ENCODE peak calls at places on chromosomes 16 and 17, in four cellular contexts. Z is HCT116, J is K562, S is HepG2. A is an unnamed sample.

GRCh38 chr16:86072328-86073102 is 173.6 kb downstream of the IRF8 start:
- DNase-seq in Z (peak), S (peak), J (peak), A (peak)

GRCh38 chr17:41133880-41134735 is 6.2 kb downstream of the KRTAP4-6 start:
- DNase-seq in Z (no peak), J (no peak), S (no peak), A (no peak)

GRCh38 chr16:68370921-68371651 is 60.3 kb downstream of the PRMT7 start:
- DNase-seq in Z (no peak), S (no peak), J (no peak), A (no peak)

GRCh38 chr16:84829168-84829965 is 9.6 kb downstream of the CRISPLD2 start:
- DNase-seq in J (no peak), Z (no peak), S (no peak), A (no peak)

GRCh38 chr16:53545433-53545832 is 42.4 kb upstream of the AKTIP start:
- DNase-seq in Z (no peak), S (peak), J (no peak), A (no peak)

GRCh38 chr17:55496094-55496881 is 15.0 kb downstream of the SMIM36 start:
- DNase-seq in Z (no peak), J (peak), S (peak), A (no peak)

GRCh38 chr17:9306086-9306485 is 269.5 kb downstream of the STX8 start:
- DNase-seq in J (no peak), S (no peak), Z (no peak), A (no peak)

GRCh38 chr16:30053376-30054015 is 12.1 kb upstream of the ALDOA start:
- DNase-seq in Z (no peak), J (no peak), S (no peak), A (no peak)

GRCh38 chr17:61862105-61862574 is 1.2 kb downstream of the BRIP1 start:
- DNase-seq in Z (no peak), S (peak), J (no peak), A (no peak)

GRCh38 chr16:81499576-81500380 is 55.2 kb downstream of the CMIP start:
- DNase-seq in Z (no peak), S (no peak), J (no peak), A (no peak)

GRCh38 chr16:16120382-16121184 is 102.7 kb downstream of the ABCC6 start:
- DNase-seq in S (no peak), Z (no peak), J (peak), A (no peak)

GRCh38 chr16:14398014-14398717 is 231.9 kb downstream of the PARN start:
- DNase-seq in S (no peak), J (no peak), Z (no peak), A (no peak)

GRCh38 chr17:51668963-51669246 is 408.6 kb downstream of the UTP18 start:
- DNase-seq in Z (no peak), S (no peak), J (no peak), A (no peak)

GRCh38 chr16:58366247-58367031 is 25.8 kb upstream of the GINS3 start:
- DNase-seq in Z (no peak), S (peak), J (peak), A (peak)

GRCh38 chr16:29198731-29199521 is 207.6 kb downstream of the NPIPB11 start:
- DNase-seq in Z (no peak), S (no peak), J (no peak), A (no peak)

GRCh38 chr17:81867952-81868673 is 3.0 kb downstream of the ARHGDIA start:
- DNase-seq in Z (peak), S (no peak), J (no peak), A (no peak)

GRCh38 chr16:65846210-65846602 is 520.3 kb upstream of the CDH5 start:
- DNase-seq in S (no peak), Z (no peak), J (no peak), A (no peak)

GRCh38 chr17:51260960-51261958 is 913 bp downstream of the UTP18 start:
- DNase-seq in Z (peak), S (peak), J (peak), A (no peak)

GRCh38 chr16:1610841-1611653 is 825 bp downstream of the IFT140 start:
- DNase-seq in J (peak), Z (no peak), S (no peak), A (no peak)

GRCh38 chr17:78341559-78342437 is 18.1 kb downstream of the SOCS3 start:
- DNase-seq in J (peak), Z (no peak), S (no peak), A (no peak)

GRCh38 chr16:56779956-56780355 is 50.0 kb downstream of the NUP93 start:
- DNase-seq in S (no peak), J (no peak), Z (no peak), A (no peak)

GRCh38 chr16:28524544-28525179 is 14.1 kb downstream of the NUPR1 start:
- DNase-seq in Z (no peak), S (no peak), J (peak), A (no peak)

GRCh38 chr17:27322026-27322425 is 28.1 kb downstream of the WSB1 start:
- DNase-seq in Z (no peak), J (no peak), S (no peak), A (no peak)

GRCh38 chr17:80861892-80862291 is 129.7 kb upstream of the CHMP6 start:
- DNase-seq in J (no peak), S (no peak), Z (no peak), A (no peak)

GRCh38 chr16:11203111-11203623 is 52.8 kb downstream of the SOCS1 start:
- DNase-seq in Z (no peak), S (no peak), J (no peak), A (no peak)

GRCh38 chr16:86353934-86354333 is 156.4 kb upstream of the FOXF1 start:
- DNase-seq in S (no peak), J (no peak), Z (no peak), A (no peak)

GRCh38 chr16:66335704-66336329 is 30.7 kb upstream of the CDH5 start:
- DNase-seq in J (no peak), Z (no peak), S (no peak), A (no peak)

GRCh38 chr17:58873926-58874325 is 118.3 kb downstream of the PPM1E start:
- DNase-seq in Z (no peak), S (no peak), J (no peak), A (no peak)

DNA sequence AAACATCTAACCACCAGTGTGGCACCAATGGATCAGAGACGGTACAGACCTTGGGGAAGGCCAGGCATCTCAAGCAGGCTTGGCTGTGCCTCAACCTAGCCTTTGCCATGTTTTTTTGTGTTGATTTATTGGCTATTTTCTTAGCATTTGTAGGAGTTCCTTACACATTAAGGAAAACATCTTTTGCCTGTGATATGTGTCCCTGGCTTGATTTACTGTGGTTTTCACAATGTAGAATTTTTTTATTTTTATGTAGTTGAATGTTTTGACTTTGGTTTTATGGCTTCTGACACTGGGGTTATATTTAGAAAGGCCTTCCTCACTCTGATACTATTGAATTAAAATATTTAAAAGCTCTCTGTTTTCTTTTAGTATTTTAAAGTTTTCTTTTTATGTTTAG is 132.6 kb downstream of the ZNF423 start:
- DNase-seq in Z (no peak), J (no peak), S (no peak), A (no peak)
- H3K4me3 ChIP-seq in Z (no peak), J (no peak), S (no peak), A (no peak)

GRCh38 chr17:70185280-70185679 is 15.9 kb downstream of the KCNJ2 start:
- DNase-seq in J (no peak), S (no peak), Z (no peak), A (no peak)

GRCh38 chr17:70187383-70187782 is 18.1 kb downstream of the KCNJ2 start:
- DNase-seq in Z (no peak), S (no peak), J (no peak), A (no peak)

GRCh38 chr17:70195091-70195490 is 25.8 kb downstream of the KCNJ2 start:
- DNase-seq in Z (no peak), S (no peak), J (no peak), A (no peak)

GRCh38 chr17:70190959-70191805 is 21.9 kb downstream of the KCNJ2 start:
- DNase-seq in Z (no peak), S (no peak), J (no peak), A (no peak)
- TF ChIP-seq POLR2AphosphoS5 in Z (no peak), S (no peak), J (no peak), A (no peak)

GRCh38 chr16:83300326-83300725 is 507.5 kb upstream of the HSBP1 start:
- DNase-seq in S (no peak), Z (no peak), J (no peak), A (no peak)
- TF ChIP-seq TCF7L2 in S (no peak), Z (no peak), J (no peak), A (no peak)

GRCh38 chr16:4091638-4092037 is 24.6 kb downstream of the ADCY9 start:
- DNase-seq in Z (no peak), S (no peak), J (no peak), A (no peak)

GRCh38 chr16:4089251-4089810 is 26.9 kb downstream of the ADCY9 start:
- DNase-seq in Z (no peak), S (no peak), J (no peak), A (no peak)

GRCh38 chr16:4089811-4090293 is 26.4 kb downstream of the ADCY9 start:
- DNase-seq in J (no peak), S (no peak), Z (no peak), A (no peak)

GRCh38 chr16:4092547-4093265 is 23.5 kb downstream of the ADCY9 start:
- DNase-seq in S (no peak), Z (no peak), J (no peak), A (no peak)

DNA sequence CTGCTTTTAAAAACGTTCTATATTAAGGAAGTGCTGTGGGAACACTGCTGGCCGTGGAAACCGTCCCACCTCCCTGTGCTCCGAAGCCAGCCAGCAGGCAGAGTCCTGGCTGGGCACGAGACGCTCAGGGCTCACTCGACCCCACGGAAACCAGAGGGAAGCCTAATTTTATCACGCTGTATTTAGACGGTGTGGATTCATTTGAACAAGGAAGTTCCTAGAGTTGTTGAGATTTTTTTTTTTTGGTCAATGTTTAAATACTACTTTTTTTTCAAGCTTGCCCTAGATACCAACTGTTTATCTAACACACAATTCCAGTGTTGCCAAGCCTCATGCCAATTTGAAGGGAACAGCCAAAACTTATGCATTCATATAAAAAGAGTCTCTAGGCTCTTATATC is 25.8 kb downstream of the ADCY9 start:
- DNase-seq in J (no peak), Z (no peak), S (no peak), A (no peak)
- H3K4me3 ChIP-seq in J (no peak), Z (no peak), S (no peak), A (no peak)

DNA sequence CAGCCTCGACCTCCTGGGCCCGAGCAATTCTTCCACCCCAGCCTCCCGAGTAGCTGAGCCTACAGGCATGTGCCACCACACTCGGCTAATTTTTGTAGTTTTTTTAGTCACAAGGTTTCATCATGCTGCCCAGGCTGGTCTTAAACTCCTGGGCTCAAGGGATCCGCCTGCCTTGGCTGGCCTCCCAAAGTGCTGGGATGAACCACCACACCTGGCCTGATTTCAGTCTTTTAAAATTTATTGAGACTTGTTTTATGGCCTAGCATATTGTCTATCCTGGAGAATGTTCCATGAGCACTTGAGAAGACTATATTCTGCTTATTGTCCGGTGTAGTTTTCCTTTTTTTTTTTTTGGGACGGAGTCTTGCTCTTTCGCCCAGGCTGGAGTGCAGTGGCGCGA is 18.5 kb downstream of the DNAI2 start:
- DNase-seq in J (no peak), Z (no peak), S (no peak), A (no peak)
- TF ChIP-seq POLR2AphosphoS5 in J (no peak), Z (no peak), S (no peak), A (no peak)

GRCh38 chr16:88722784-88723506 is 16.6 kb downstream of the CTU2 start:
- DNase-seq in J (no peak), Z (no peak), S (no peak), A (no peak)
- TF ChIP-seq TCF7L2 in J (no peak), Z (no peak), S (no peak), A (no peak)

GRCh38 chr17:39607851-39608130 is at the start of gene NEUROD2:
- DNase-seq in Z (no peak), J (no peak), S (no peak), A (no peak)

GRCh38 chr17:39606434-39607056 is 1.2 kb downstream of the NEUROD2 start:
- DNase-seq in Z (no peak), S (no peak), J (no peak), A (no peak)

GRCh38 chr17:39607057-39607850 is 466 bp downstream of the NEUROD2 start:
- DNase-seq in S (no peak), J (no peak), Z (no peak), A (no peak)

GRCh38 chr17:39604911-39605491 is 2.7 kb downstream of the NEUROD2 start:
- DNase-seq in Z (no peak), S (no peak), J (no peak), A (no peak)

DNA sequence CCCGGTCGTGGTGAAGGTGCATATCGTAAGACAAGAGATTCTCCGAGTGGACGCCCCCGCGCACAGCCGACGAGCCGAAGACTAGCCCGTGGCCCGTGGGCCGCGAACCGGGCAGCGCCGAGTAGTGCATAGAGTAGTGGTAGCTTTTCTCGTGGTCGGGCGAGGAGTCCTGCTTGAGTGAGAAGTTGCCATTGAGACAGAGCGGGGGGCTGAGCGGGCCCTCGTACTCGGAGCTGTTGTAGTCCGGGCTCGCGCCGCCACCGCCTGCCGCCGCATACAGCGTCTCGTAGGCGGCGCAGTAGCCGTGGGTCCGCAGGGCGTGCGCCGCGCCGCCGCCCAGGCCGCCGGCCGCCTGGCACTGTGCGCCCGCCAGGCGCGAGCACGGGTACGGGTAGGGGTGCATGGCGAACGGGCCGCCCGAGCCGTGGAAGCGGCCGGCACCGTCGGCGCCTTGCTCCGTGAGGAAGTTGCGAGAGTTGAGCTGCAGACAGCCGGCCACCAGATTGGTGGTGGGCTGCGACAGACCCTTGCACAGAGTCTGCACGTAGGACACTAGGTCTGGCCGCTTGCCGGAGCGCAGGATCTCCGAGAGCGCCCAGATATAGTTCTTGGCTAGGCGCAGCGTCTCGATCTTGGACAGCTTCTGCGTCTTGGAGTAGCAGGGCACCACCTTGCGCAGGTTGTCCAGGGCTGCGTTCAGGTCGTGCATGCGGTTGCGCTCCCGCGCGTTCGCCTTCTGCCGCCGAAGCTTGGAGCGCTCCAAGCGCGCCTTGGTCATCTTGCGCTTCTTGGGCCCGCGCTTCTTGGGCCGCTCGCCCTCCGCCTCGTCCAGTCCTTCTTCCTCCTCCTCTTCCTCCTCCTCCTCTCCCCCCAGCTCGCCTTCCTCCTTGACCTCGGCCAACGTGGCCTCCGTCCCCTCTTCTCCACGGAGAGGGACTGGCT is 2.0 kb downstream of the NEUROD2 start:
- DNase-seq in J (no peak), Z (no peak), S (no peak), A (no peak)
- H3K4me3 ChIP-seq in J (no peak), Z (no peak), S (no peak), A (peak)

DNA sequence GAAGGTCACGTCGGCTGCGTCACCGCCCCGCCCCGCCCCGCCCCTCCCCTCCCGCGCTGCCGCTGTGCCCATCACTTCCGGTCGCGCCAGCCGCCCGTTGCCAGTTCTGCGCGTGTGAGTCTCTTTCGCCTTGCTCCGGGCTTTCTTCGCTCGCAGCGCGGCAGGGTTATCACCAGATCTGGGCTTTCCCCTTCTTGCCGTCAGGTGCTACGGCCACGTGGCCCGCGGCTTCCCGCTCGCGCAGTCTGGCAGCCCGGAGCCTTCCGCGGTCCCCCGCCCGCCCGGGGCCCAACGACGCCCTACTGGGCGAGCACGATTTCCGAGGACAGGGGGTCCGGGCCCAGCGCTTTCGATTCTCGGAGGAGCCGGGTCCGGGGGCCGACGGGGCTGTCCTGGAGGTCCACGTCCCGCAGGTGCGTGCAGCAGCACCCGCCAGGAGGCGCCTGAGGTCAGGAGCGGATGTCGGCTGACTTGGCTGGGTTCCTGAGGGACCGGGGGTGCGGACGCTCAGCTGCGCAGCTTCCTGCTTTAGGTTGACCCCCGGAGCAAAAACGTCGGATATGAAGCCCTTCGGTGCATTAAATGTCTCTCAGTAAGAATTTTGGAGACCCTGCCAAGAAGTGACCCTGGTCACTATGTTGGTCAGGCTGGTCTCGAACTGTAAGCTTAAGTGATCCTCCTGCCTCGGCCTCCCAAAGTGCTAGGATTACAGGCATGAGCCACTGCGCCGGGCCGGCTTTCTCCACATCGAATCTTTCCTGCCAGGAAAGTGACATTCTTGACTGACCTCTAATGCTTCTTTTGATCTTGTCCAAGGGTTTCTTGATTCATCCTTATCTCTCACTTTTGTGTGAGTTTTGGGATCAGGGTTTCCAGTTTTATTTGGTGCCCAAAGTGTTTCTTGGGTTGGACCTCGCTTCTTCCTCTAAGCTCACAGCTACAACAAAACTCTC is at the start of gene METTL23:
- DNase-seq in J (peak), S (peak), Z (no peak), A (no peak)
- TF ChIP-seq POLR2AphosphoS5 in J (no peak), S (peak), Z (peak), A (peak)

GRCh38 chr17:1753767-1754429 is 8.0 kb upstream of the SERPINF1 start:
- DNase-seq in J (no peak), S (no peak), Z (no peak), A (no peak)
- TF ChIP-seq TCF7L2 in J (no peak), S (no peak), Z (no peak), A (no peak)